ENCODE peak calls at places on chromosomes 3 and 15, in seven cellular contexts. J is AG04450, B is HFF-Myc, U is AG08395, I is kidney tubule cell, Z is body of pancreas, H is 8988T. P is an unnamed sample.

GRCh38 chr3:177256991-177257390 is 59.7 kb upstream of the TBL1XR1 start:
- DNase-seq in H (no peak), I (peak), Z (no peak), B (no peak), J (no peak), U (no peak), P (no peak)

GRCh38 chr3:52438104-52438376 is 6.9 kb downstream of the SEMA3G start:
- DNase-seq in B (no peak), U (no peak), Z (no peak), H (no peak), J (no peak), I (no peak), P (no peak)

GRCh38 chr3:161149529-161149928 is 44.4 kb upstream of the B3GALNT1 start:
- DNase-seq in H (no peak), U (no peak), B (no peak), J (no peak), Z (no peak), I (no peak), P (no peak)

GRCh38 chr3:158668506-158668905 is 3.9 kb downstream of the LXN start:
- DNase-seq in B (no peak), H (no peak), J (peak), U (no peak), Z (no peak), I (no peak), P (no peak)

GRCh38 chr3:178436773-178437172 is 99.5 kb upstream of the KCNMB2 start:
- DNase-seq in J (no peak), U (peak), Z (no peak), I (peak), H (no peak), B (no peak), P (no peak)

GRCh38 chr3:184334470-184335158 is 2.8 kb upstream of the FAM131A start:
- DNase-seq in B (no peak), U (peak), H (no peak), Z (no peak), I (peak), J (no peak), P (peak)

GRCh38 chr3:122681294-122682015 is 816 bp downstream of the PARP14 start:
- DNase-seq in U (no peak), I (no peak), B (no peak), H (no peak), Z (no peak), J (no peak), P (no peak)

GRCh38 chr3:47163023-47163989 is 607 bp downstream of the SETD2 start:
- DNase-seq in H (no peak), J (no peak), I (peak), Z (peak), B (no peak), U (peak), P (peak)

GRCh38 chr3:159947220-159947619 is 41.4 kb upstream of the IL12A start:
- DNase-seq in H (no peak), I (peak), Z (no peak), B (no peak), J (peak), U (peak), P (no peak)

GRCh38 chr3:7693976-7694375 is 807.6 kb upstream of the LMCD1 start:
- DNase-seq in H (no peak), I (no peak), Z (no peak), J (no peak), B (no peak), U (no peak), P (no peak)

GRCh38 chr3:152383136-152383606 is 114.4 kb downstream of the MBNL1 start:
- DNase-seq in U (no peak), B (no peak), H (no peak), J (no peak), Z (no peak), I (no peak), P (no peak)

GRCh38 chr15:64048766-64049165 is 2.5 kb upstream of the DAPK2 start:
- DNase-seq in U (no peak), J (no peak), H (no peak), B (no peak), Z (no peak), I (no peak), P (no peak)

P was measured in H54.